ENCODE peak calls at places on chromosomes 2 and 18, in ten cellular contexts. H, T, D, W, Y, G, V, K, Q and N are unnamed samples.

GRCh38 chr18:26655010-26655613 is 106.8 kb upstream of the KCTD1 start:
- DNase-seq in T (no peak), H (no peak), Q (peak), V (no peak), Y (no peak), G (peak), K (no peak), D (peak), W (peak), N (no peak)

GRCh38 chr2:232809349-232810124 is 33.2 kb upstream of the KCNJ13 start:
- DNase-seq in V (no peak), K (no peak), T (no peak), D (no peak), G (no peak), Q (no peak), Y (no peak), H (peak), W (no peak), N (no peak)

GRCh38 chr2:178142274-178143065 is 30.2 kb downstream of the RBM45 start:
- DNase-seq in H (no peak), V (no peak), D (no peak), Y (no peak), W (no peak), K (no peak), T (no peak), G (no peak), Q (no peak), N (no peak)

GRCh38 chr2:88690591-88691338 is 708 bp upstream of the RPIA start:
- DNase-seq in Q (no peak), V (peak), W (no peak), D (no peak), H (peak), K (peak), G (peak), T (peak), Y (peak), N (peak)

GRCh38 chr2:72004976-72005375 is 142.7 kb downstream of the CYP26B1 start:
- DNase-seq in G (no peak), Y (no peak), D (no peak), Q (no peak), V (no peak), T (no peak), K (peak), H (no peak), W (no peak), N (no peak)

GRCh38 chr2:72147303-72147970 is at the start of gene CYP26B1:
- DNase-seq in D (no peak), W (peak), H (peak), T (no peak), K (peak), Y (peak), Q (no peak), V (peak), G (no peak), N (no peak)

GRCh38 chr18:74387362-74387761 is 69.7 kb downstream of the DIPK1C start:
- DNase-seq in G (peak), W (no peak), Y (no peak), Q (no peak), K (no peak), V (no peak), H (no peak), D (peak), T (no peak), N (no peak)

GRCh38 chr2:44652701-44653100 is 288.8 kb upstream of the SIX3 start:
- DNase-seq in V (no peak), G (no peak), W (no peak), T (no peak), H (no peak), K (no peak), Y (no peak), D (no peak), Q (no peak), N (no peak)

GRCh38 chr2:205808493-205809121 is 126.3 kb downstream of the NRP2 start:
- DNase-seq in K (no peak), Q (no peak), T (peak), H (no peak), G (peak), V (no peak), Y (no peak), D (peak), W (no peak), N (no peak)

GRCh38 chr2:146031158-146031557 is 1511.2 kb upstream of the ZEB2 start:
- DNase-seq in V (no peak), K (no peak), H (no peak), T (no peak), G (peak), Y (no peak), W (no peak), Q (peak), D (peak), N (no peak)

GRCh38 chr2:174573621-174574081 is 24.0 kb downstream of the WIPF1 start:
- DNase-seq in T (no peak), K (no peak), Y (no peak), D (no peak), H (peak), G (no peak), W (no peak), V (peak), Q (no peak), N (no peak)

GRCh38 chr18:53361044-53361443 is 863.4 kb downstream of the MBD2 start:
- DNase-seq in Y (no peak), Q (no peak), V (no peak), T (no peak), D (no peak), K (no peak), H (no peak), G (no peak), W (no peak), N (no peak)

GRCh38 chr2:213175673-213176247 is 24.3 kb upstream of the IKZF2 start:
- DNase-seq in V (no peak), Y (no peak), T (no peak), Q (peak), H (no peak), D (no peak), K (no peak), G (no peak), W (no peak), N (no peak)

GRCh38 chr18:52348209-52348608 is 8.2 kb downstream of the DCC start:
- DNase-seq in V (no peak), W (no peak), H (no peak), G (no peak), Y (no peak), Q (peak), K (no peak), D (no peak), T (no peak), N (peak)
- TF ChIP-seq CTCF in V (no peak), W (no peak), H (no peak), G (peak), Y (no peak), Q (peak), K (no peak), D (peak), T (no peak), N (peak)

DNA sequence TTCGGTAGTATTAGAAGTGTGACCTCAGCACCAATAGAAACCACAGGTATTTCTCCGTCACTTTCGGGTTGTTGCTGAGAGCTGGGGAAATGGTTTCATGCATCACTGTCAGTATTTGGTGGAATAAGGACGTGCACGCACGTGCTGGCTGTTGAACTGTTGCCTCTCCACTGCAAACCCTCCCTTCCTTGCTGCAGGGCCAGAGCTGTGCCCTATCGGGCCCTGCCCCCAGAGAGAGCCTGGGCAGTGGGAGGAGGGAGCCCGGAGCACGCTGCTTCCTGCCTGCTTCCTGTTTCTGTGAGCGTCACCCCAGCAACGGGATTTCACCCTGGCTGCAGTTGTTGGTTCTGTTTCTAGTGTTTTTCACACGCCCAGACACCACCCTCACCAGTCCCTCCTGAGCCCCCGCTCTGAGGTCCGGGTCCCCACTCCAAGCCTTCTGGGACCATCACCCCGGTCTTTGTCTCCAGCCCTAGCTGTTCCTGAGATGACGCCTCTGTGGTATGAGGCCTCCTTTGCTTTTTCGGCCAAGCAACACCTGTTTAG is 47.4 kb downstream of the LRRFIP1 start:
- DNase-seq in V (peak), Q (peak), G (peak), H (peak), Y (peak), W (peak), T (peak), K (peak), D (peak), N (peak)
- H3K4me3 ChIP-seq in V (peak), Q (peak), G (peak), H (peak), Y (peak), W (peak), T (peak), K (no peak), D (no peak), N (peak)

GRCh38 chr2:234745347-234745746 is 206.5 kb upstream of the SH3BP4 start:
- DNase-seq in D (no peak), Q (no peak), V (no peak), T (no peak), W (no peak), G (no peak), H (no peak), K (no peak), Y (no peak), N (no peak)
- TF ChIP-seq CTCF in D (peak), Q (no peak), V (no peak), T (no peak), W (peak), G (no peak), H (no peak), K (no peak), Y (no peak), N (peak)

DNA sequence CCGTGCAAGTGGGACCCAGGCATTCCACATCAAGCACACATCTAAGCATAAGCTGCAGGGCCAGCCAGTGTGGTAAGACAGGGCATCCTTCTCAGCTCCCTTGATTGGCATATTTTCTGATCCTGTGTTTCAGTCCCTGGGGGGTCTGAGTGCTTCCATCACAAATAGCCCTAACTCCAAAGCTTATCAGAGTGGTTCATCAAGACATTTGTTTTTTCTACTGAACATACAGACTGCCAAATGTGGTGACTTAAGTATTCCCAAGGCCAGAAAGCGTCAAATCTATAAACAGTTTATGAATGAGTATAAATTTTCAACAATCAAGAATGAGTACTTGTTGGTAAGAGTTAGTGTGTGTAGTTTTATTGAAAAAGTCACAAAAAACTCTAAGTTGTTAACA is 18.8 kb downstream of the SPRED2 start:
- DNase-seq in V (no peak), G (no peak), Q (no peak), D (no peak), H (no peak), K (no peak), W (no peak), Y (no peak), T (no peak), N (no peak)
- H3K4me3 ChIP-seq in V (no peak), G (no peak), Q (no peak), D (no peak), H (no peak), K (no peak), W (no peak), Y (no peak), T (no peak), N (no peak)

GRCh38 chr2:26246818-26247217 is 2.1 kb downstream of the HADHB start:
- DNase-seq in Q (peak), G (peak), K (no peak), D (peak), H (peak), W (no peak), V (no peak), Y (no peak), T (peak), N (peak)

GRCh38 chr2:26245231-26245732 is 543 bp downstream of the HADHB start:
- DNase-seq in G (peak), H (peak), Q (peak), V (peak), W (no peak), Y (peak), D (no peak), T (no peak), K (peak), N (peak)

GRCh38 chr2:26243643-26244478 is 571 bp downstream of the HADHA start:
- DNase-seq in V (no peak), T (no peak), D (peak), Q (peak), W (peak), Y (no peak), H (no peak), K (no peak), G (peak), N (peak)

GRCh38 chr2:26245810-26246209 is 1.1 kb downstream of the HADHB start:
- DNase-seq in G (peak), D (peak), K (no peak), Y (no peak), Q (peak), V (no peak), H (no peak), W (peak), T (no peak), N (peak)

DNA sequence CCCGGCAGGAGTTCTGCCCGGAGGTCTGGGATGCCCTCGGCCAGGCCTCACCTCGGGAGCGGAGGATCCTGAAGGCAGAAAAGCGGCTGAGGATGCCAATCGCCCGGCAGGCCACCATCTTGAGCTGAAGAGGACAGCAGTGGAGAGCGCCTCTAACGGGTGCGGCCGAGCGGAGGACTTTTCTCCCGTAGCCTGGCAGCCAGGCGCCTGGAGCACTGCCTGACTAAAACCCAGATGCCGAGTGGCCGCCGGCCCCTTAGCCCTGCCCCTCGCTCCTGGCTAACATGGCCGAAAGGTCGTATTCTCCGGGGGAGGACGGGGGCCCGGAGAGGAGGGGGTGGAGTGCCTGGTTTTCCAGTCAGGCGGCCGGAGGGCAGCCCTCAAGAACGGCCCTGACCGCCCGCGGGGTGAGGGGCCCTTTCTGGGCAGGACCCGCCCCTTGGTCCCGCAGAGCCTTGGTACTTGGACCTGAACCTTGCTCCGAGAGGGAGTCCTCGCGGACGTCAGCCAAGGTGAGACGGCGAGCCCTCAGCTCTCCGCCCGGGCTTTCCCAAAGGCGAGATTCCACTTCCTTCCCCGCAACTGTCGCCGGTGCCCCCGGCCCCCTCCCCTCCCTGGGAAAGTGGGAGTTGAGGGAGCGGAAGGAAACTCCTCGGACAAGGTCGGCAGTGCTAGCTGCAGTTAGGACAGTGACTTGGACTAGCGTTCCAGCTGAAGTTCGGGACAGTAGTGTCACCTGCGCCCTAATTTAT is at the start of the genes HADHA and HADHB:
- DNase-seq in Y (peak), Q (peak), V (peak), G (peak), T (peak), D (peak), H (peak), K (peak), W (peak), N (peak)
- TF ChIP-seq CTCF in Y (no peak), Q (peak), V (peak), G (peak), T (no peak), D (peak), H (peak), K (peak), W (peak), N (peak)

DNA sequence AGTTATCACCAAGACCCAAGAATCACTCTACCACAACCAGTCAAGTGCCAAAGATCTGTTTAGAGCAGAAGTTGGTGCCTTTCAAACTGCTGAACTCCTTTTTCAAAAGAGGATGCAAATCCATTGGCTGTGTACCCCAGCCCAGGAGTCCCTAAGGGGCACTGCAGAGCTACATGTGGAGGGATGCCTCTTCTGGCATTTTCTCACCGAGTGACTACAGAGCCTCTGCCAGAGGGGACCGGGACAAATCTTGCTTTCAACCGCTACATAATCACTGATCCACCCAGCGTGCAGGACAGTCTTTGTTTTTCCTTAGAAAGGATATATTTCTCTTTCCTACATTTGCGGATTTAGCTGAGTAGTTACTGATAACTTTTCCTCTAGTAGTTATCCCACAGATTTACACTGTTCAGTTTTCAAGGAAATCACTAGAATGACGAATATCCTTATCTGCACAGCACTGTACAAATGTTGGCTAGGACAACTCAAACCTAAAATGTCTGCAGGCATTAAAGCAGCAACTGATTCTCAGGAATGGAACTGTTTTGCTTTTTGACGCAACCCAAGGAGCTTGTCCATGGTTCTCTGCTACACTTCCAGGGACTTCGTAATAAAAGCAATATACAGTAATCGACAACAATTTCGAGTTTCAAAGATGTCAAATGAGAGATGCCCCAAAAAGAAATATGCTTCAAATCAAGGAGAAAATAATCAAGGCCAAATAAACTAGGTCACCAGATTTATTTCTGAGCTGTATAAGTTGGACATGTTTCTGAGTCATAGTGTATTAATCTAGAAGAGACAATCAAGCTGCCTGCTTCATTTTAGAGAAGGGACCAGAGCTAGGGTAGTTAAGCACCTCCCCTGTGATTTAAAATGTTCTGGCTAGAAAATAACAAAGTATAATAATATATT is 24.1 kb downstream of the EPB41L3 start:
- DNase-seq in H (no peak), W (peak), G (no peak), Q (peak), V (no peak), T (no peak), K (no peak), Y (no peak), D (peak), N (no peak)
- H3K4me3 ChIP-seq in H (peak), W (no peak), G (no peak), Q (peak), V (no peak), T (peak), K (no peak), Y (peak), D (peak), N (no peak)